ENCODE peak calls at places on chromosomes 16 and 17, in seven cellular contexts. T, J, V, O, N, D and A are unnamed samples.

GRCh38 chr17:42531455-42532354 is 4.3 kb upstream of the NAGLU start:
- DNase-seq in T (no peak), O (peak), V (peak), D (peak), N (peak), J (peak), A (no peak)

GRCh38 chr17:77147357-77147801 is 6.6 kb downstream of the SEC14L1 start:
- DNase-seq in V (no peak), N (no peak), J (no peak), O (no peak), T (no peak), D (no peak), A (no peak)

GRCh38 chr17:73419896-73420295 is 108.1 kb upstream of the CDC42EP4 start:
- DNase-seq in V (peak), O (no peak), T (no peak), D (no peak), N (no peak), J (no peak), A (no peak)

GRCh38 chr17:78341559-78342437 is 18.1 kb downstream of the SOCS3 start:
- DNase-seq in D (peak), V (peak), T (no peak), N (peak), J (peak), O (peak), A (no peak)

GRCh38 chr17:72239548-72239947 is 118.7 kb downstream of the SOX9 start:
- DNase-seq in D (no peak), N (no peak), T (no peak), J (no peak), O (no peak), V (no peak), A (no peak)

GRCh38 chr16:4176794-4177438 is 60.7 kb upstream of the ADCY9 start:
- DNase-seq in V (peak), O (peak), N (peak), D (peak), J (no peak), T (no peak), A (no peak)

GRCh38 chr17:56887552-56888467 is 26.0 kb downstream of the TRIM25 start:
- DNase-seq in N (no peak), D (no peak), J (no peak), V (peak), T (no peak), O (peak), A (no peak)

GRCh38 chr17:81200695-81201580 is 21.8 kb downstream of the CEP131 start:
- DNase-seq in V (peak), O (peak), T (peak), D (peak), N (peak), J (no peak), A (peak)

GRCh38 chr16:24062270-24062817 is 193.8 kb upstream of the CACNG3 start:
- DNase-seq in T (no peak), N (no peak), J (no peak), V (no peak), O (no peak), D (no peak), A (no peak)

GRCh38 chr16:88782454-88783390 is 2.3 kb downstream of the PIEZO1 start:
- DNase-seq in J (no peak), D (peak), V (peak), O (peak), T (no peak), N (peak), A (no peak)

GRCh38 chr16:50306287-50306686 is 39.9 kb downstream of the ADCY7 start:
- DNase-seq in V (no peak), T (no peak), O (no peak), J (no peak), D (no peak), N (no peak), A (no peak)

GRCh38 chr16:53754938-53755910 is 51.3 kb downstream of the FTO start:
- DNase-seq in N (peak), D (peak), V (peak), O (peak), T (peak), J (no peak), A (no peak)

GRCh38 chr16:81560979-81561657 is 116.5 kb downstream of the CMIP start:
- DNase-seq in N (no peak), J (no peak), D (no peak), O (peak), T (no peak), V (peak), A (no peak)

GRCh38 chr17:55348749-55349354 is 72.8 kb downstream of the MMD start:
- DNase-seq in O (peak), V (peak), D (peak), T (no peak), N (peak), J (no peak), A (no peak)

GRCh38 chr16:361872-362701 is 8.3 kb downstream of the MRPL28 start:
- DNase-seq in J (peak), O (peak), N (peak), T (no peak), D (peak), V (peak), A (no peak)

GRCh38 chr17:55435408-55435807 is 13.8 kb upstream of the MMD start:
- DNase-seq in V (no peak), O (peak), T (no peak), N (no peak), D (no peak), J (no peak), A (no peak)

GRCh38 chr17:40818733-40819527 is 3.5 kb downstream of the KRT10 start:
- DNase-seq in V (peak), O (peak), J (peak), D (peak), N (peak), T (no peak), A (no peak)

GRCh38 chr16:61323456-61323855 is 712.8 kb downstream of the CDH8 start:
- DNase-seq in N (peak), O (no peak), D (no peak), V (no peak), T (no peak), J (no peak), A (no peak)

GRCh38 chr17:8872036-8872704 is 4.7 kb upstream of the PIK3R6 start:
- DNase-seq in V (no peak), N (no peak), T (no peak), J (no peak), O (no peak), D (no peak), A (no peak)

GRCh38 chr16:70746708-70747424 is 54.1 kb downstream of the VAC14 start:
- DNase-seq in J (peak), D (peak), T (no peak), O (peak), N (peak), V (peak), A (peak)

GRCh38 chr16:23323224-23324030 is 21.3 kb downstream of the SCNN1B start:
- DNase-seq in N (no peak), O (no peak), V (no peak), T (no peak), D (no peak), J (no peak), A (no peak)

GRCh38 chr16:68908000-68908313 is 64.6 kb downstream of the TANGO6 start:
- DNase-seq in T (no peak), D (no peak), J (no peak), O (no peak), N (no peak), V (peak), A (no peak)

GRCh38 chr16:19188406-19188805 is 20.4 kb downstream of the SYT17 start:
- DNase-seq in T (no peak), V (no peak), D (no peak), O (no peak), N (no peak), J (no peak), A (no peak)

GRCh38 chr16:35564148-35564547 is 2104.7 kb downstream of the TP53TG3F start:
- DNase-seq in V (no peak), T (no peak), N (no peak), O (no peak), J (no peak), D (no peak), A (no peak)

GRCh38 chr17:8724451-8724850 is 20.2 kb downstream of the CCDC42 start:
- DNase-seq in O (no peak), J (no peak), V (no peak), N (no peak), D (no peak), T (no peak), A (no peak)

GRCh38 chr17:28113269-28113668 is 70.8 kb downstream of the NLK start:
- DNase-seq in N (peak), O (no peak), V (no peak), J (no peak), D (no peak), T (no peak), A (no peak)

GRCh38 chr17:18261146-18261515 is 669 bp downstream of the MIEF2 start:
- DNase-seq in D (peak), N (peak), O (peak), V (peak), T (no peak), J (peak), A (no peak)

GRCh38 chr17:65984299-65984698 is 207.6 kb downstream of the CEP112 start:
- DNase-seq in J (no peak), D (no peak), O (peak), T (no peak), N (peak), V (peak), A (no peak)

GRCh38 chr17:15349119-15349518 is 7.7 kb upstream of the TEKT3 start:
- DNase-seq in D (no peak), J (no peak), T (no peak), V (no peak), O (peak), N (no peak), A (no peak)

GRCh38 chr17:21373034-21373433 is 3.1 kb upstream of the KCNJ12 start:
- DNase-seq in N (no peak), O (no peak), T (no peak), D (no peak), V (no peak), J (no peak), A (no peak)

GRCh38 chr17:81710514-81711308 is 1.4 kb upstream of the SLC25A10 start:
- DNase-seq in T (no peak), D (no peak), O (peak), N (peak), J (no peak), V (no peak), A (no peak)

GRCh38 chr17:6011241-6011640 is 58.9 kb upstream of the WSCD1 start:
- DNase-seq in V (no peak), T (no peak), N (no peak), D (no peak), J (no peak), O (no peak), A (no peak)

GRCh38 chr16:51035110-51035498 is 116.0 kb downstream of the SALL1 start:
- DNase-seq in T (no peak), J (no peak), V (no peak), N (no peak), D (no peak), O (peak), A (no peak)

GRCh38 chr17:72387487-72387886 is 266.7 kb downstream of the SOX9 start:
- DNase-seq in V (peak), J (no peak), N (peak), O (peak), T (peak), D (no peak), A (no peak)

GRCh38 chr16:67658849-67659674 is 998 bp downstream of the ACD start:
- DNase-seq in O (no peak), J (no peak), V (no peak), T (no peak), N (no peak), D (no peak), A (no peak)

GRCh38 chr17:50783193-50783660 is 15.9 kb upstream of the ANKRD40CL start:
- DNase-seq in J (peak), O (peak), D (peak), N (peak), V (peak), T (peak), A (no peak)

GRCh38 chr17:50779747-50780363 is 12.5 kb upstream of the ANKRD40CL start:
- DNase-seq in O (no peak), D (no peak), J (no peak), V (no peak), N (no peak), T (no peak), A (no peak)

GRCh38 chr17:50778471-50778870 is 11.2 kb upstream of the ANKRD40CL start:
- DNase-seq in N (no peak), D (no peak), V (no peak), J (no peak), T (no peak), O (no peak), A (no peak)

GRCh38 chr17:50778988-50779387 is 11.7 kb upstream of the ANKRD40CL start:
- DNase-seq in V (no peak), D (no peak), T (no peak), N (no peak), O (no peak), J (no peak), A (no peak)

GRCh38 chr17:50781167-50781566 is 13.8 kb upstream of the ANKRD40CL start:
- DNase-seq in D (no peak), T (no peak), O (no peak), N (no peak), J (no peak), V (no peak), A (no peak)
- H3K4me3 ChIP-seq in D (no peak), T (no peak), O (no peak), N (peak), J (peak), V (no peak), A (peak)

GRCh38 chr17:34163681-34164080 is 91.4 kb upstream of the CCL2 start:
- DNase-seq in O (peak), T (no peak), D (peak), V (peak), N (peak), J (no peak), A (no peak)
- TF ChIP-seq CTCF in O (peak), T (peak), D (peak), V (peak), N (peak), J (peak), A (peak)

DNA sequence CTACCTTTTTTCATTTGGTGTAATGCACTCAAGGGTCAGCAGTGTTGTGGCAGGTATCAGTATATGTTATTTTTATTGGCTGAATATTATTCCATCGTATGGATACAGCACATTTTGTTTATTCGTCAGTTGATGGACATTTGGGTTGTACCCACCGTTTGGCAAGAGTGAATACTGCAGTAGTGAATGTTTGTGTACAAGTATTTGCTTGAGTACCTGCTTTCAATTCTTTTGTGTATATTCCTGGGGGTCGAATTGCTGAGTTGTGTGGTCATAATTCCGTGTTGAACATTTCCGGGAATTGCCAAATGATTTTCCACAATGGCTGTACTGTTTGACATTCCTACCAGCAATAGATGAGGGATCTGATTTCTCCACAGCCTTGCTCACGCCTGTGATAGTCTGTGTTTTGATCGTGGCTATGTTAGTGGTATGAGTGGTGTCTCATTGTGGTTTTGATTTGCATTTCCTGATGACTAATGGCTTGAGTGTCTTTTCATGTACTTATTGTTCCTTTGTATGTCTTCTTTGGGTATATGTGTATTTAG is 108.4 kb downstream of the OR1D5 start:
- DNase-seq in J (no peak), T (peak), O (peak), V (peak), N (peak), D (no peak), A (peak)
- H3K4me3 ChIP-seq in J (no peak), T (no peak), O (no peak), V (no peak), N (no peak), D (no peak), A (no peak)

GRCh38 chr16:73743665-73744496 is 552.7 kb upstream of the PSMD7 start:
- DNase-seq in O (no peak), T (no peak), J (no peak), D (no peak), N (no peak), V (no peak), A (no peak)
- TF ChIP-seq CTCF in O (no peak), T (peak), J (peak), D (peak), N (no peak), V (no peak), A (no peak)

DNA sequence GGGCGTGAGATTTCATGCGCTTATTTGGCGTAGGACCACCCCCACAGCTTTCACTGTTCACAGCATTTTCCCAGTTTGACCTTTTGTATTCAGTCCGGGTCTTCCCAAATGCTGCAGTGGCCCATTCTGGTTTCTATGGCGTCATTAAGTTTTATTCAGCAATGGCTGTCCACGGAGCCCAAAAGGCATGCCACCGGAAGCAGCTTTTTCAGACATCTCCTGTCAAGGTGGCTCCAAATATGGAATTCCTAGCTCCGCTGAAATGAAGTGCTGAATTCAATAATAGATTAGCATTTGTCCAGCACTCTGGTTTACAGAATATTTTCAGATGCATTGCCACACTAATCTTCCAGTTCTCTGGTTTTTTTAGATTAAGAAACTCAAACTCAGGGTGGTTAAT is 90.6 kb upstream of the FBXO47 start:
- DNase-seq in O (peak), J (no peak), T (no peak), D (no peak), N (no peak), V (no peak), A (no peak)
- H3K4me3 ChIP-seq in O (no peak), J (peak), T (no peak), D (no peak), N (no peak), V (no peak), A (no peak)